ENCODE peak calls at places on chromosome 18, in ten cellular contexts. D is uterus, B is ovary, N is A549, I is suprapubic skin, V is IMR-90, R is transverse colon, F is body of pancreas, T is esophagus squamous epithelium, Y is spleen. J is an unnamed sample.
A peak's percentile ranks its signal among the peaks of the same experiment; 100 is the strongest.

GRCh38 chr18:69941183-69941582 is 6.5 kb downstream of the CD226 start:
- DNase-seq in I (no peak), D (no peak), B (no peak), Y (no peak), V (no peak), T (no peak), N (no peak), R (no peak), F (no peak), J (no peak)

GRCh38 chr18:24837065-24837464 is 376.6 kb downstream of the HRH4 start:
- DNase-seq in Y (no peak), T (no peak), D (no peak), F (no peak), V (peak; percentile 98), I (no peak), N (no peak), R (no peak), B (no peak), J (no peak)

GRCh38 chr18:76981388-76981968 is 151.1 kb downstream of the MBP start:
- DNase-seq in R (peak; percentile 56), V (peak; percentile 7), Y (peak; percentile 80), B (no peak), I (no peak), D (no peak), T (no peak), N (no peak), F (no peak), J (no peak)

GRCh38 chr18:38654966-38655365 is 1089.4 kb upstream of the CELF4 start:
- DNase-seq in V (no peak), I (no peak), F (no peak), R (no peak), T (no peak), B (no peak), Y (no peak), N (no peak), D (no peak), J (no peak)

GRCh38 chr18:10406172-10406663 is 48.2 kb upstream of the APCDD1 start:
- DNase-seq in T (no peak), N (no peak), B (no peak), D (no peak), Y (no peak), R (no peak), F (no peak), I (no peak), V (no peak), J (no peak)

GRCh38 chr18:51196811-51197660 is 445 bp downstream of the MEX3C start:
- DNase-seq in F (peak; percentile 76), V (peak; percentile 51), R (peak; percentile 64), I (peak; percentile 78), D (peak; percentile 44), T (no peak), N (peak; percentile 24), Y (peak; percentile 94), B (peak; percentile 40), J (peak; percentile 64)

GRCh38 chr18:79522451-79523220 is 126.9 kb downstream of the NFATC1 start:
- DNase-seq in Y (peak; percentile 84), B (peak; percentile 7), I (no peak), V (no peak), T (no peak), N (no peak), D (no peak), R (peak; percentile 49), F (no peak), J (peak; percentile 16)

GRCh38 chr18:32483002-32483401 is 12.3 kb upstream of the GAREM1 start:
- DNase-seq in R (no peak), I (no peak), D (no peak), Y (no peak), V (no peak), B (no peak), N (no peak), T (no peak), F (no peak), J (no peak)

GRCh38 chr18:47287911-47288635 is 36.6 kb upstream of the SKOR2 start:
- DNase-seq in I (no peak), T (no peak), V (no peak), Y (no peak), D (no peak), R (no peak), N (no peak), B (no peak), F (no peak), J (no peak)

GRCh38 chr18:31064130-31064529 is 21.6 kb upstream of the DSC3 start:
- DNase-seq in Y (no peak), I (no peak), V (no peak), N (no peak), B (no peak), R (no peak), T (no peak), F (no peak), D (no peak), J (no peak)

GRCh38 chr18:44096016-44096415 is 584.7 kb upstream of the SETBP1 start:
- DNase-seq in Y (no peak), T (no peak), F (no peak), B (no peak), I (no peak), V (no peak), R (no peak), D (no peak), N (no peak), J (no peak)

GRCh38 chr18:67574749-67575148 is 58.2 kb upstream of the DSEL start:
- DNase-seq in V (no peak), B (no peak), T (no peak), F (no peak), D (no peak), N (no peak), I (no peak), Y (no peak), R (no peak), J (no peak)

GRCh38 chr18:28045176-28045810 is 131.6 kb downstream of the CDH2 start:
- DNase-seq in Y (no peak), B (no peak), F (no peak), I (no peak), T (no peak), V (peak; percentile 86), N (peak; percentile 31), R (no peak), D (no peak), J (no peak)

GRCh38 chr18:36031407-36031806 is 36.0 kb downstream of the RPRD1A start:
- DNase-seq in R (no peak), B (no peak), Y (no peak), D (no peak), I (no peak), T (no peak), N (no peak), V (no peak), F (no peak), J (no peak)

GRCh38 chr18:36038102-36038663 is 29.2 kb downstream of the RPRD1A start:
- DNase-seq in N (no peak), F (no peak), D (no peak), Y (no peak), R (no peak), V (no peak), I (no peak), B (no peak), T (no peak), J (no peak)

GRCh38 chr18:36035253-36035652 is 32.1 kb downstream of the RPRD1A start:
- DNase-seq in T (no peak), Y (no peak), B (no peak), D (no peak), V (no peak), R (no peak), I (no peak), F (no peak), N (no peak), J (no peak)

GRCh38 chr18:36031903-36032302 is 35.5 kb downstream of the RPRD1A start:
- DNase-seq in Y (no peak), D (no peak), T (no peak), R (no peak), F (no peak), V (no peak), I (no peak), N (no peak), B (no peak), J (no peak)

DNA sequence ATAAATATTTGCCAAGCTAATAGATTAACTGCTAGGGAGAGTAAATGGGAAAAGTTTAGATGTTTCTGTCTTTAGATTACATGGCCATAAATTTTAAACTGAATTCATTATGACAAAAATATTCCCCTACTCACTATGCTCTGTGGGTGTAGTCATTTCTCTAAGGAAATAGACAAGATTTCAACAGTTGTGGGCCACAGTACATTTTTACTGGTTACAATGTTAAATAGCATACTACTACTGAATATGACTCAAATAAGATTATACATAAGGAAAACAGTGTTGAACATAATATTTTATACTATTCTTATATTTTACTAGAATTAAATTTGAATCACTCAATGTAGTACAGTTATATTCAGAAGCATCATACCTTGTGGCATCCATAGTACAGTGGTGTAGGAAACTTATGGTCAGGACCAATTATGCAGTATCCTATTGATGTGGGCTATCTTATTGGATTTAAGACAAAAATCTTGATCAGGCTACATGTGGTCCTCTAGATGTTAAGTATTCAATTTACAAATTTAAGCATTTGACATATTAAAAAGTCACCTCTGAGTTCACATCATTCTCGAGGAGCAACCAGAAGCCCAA is 33.0 kb downstream of the RPRD1A start:
- DNase-seq in T (no peak), D (no peak), F (no peak), V (no peak), I (no peak), B (no peak), Y (no peak), N (no peak), R (no peak), J (no peak)
- H3K27ac ChIP-seq in T (no peak overlapping the region), D (no peak overlapping the region), F (no peak overlapping the region), V (no peak overlapping the region), I (no peak overlapping the region), B (no peak overlapping the region), Y (no peak overlapping the region), N (no peak overlapping the region), R (no peak overlapping the region), J (no peak overlapping the region)

GRCh38 chr18:11908182-11909080 is at the start of gene MPPE1:
- DNase-seq in B (peak; percentile 82), V (peak; percentile 83), Y (peak; percentile 99), N (peak; percentile 83), T (peak; percentile 46), F (peak; percentile 92), I (peak; percentile 92), R (peak; percentile 93), D (peak; percentile 85), J (peak; percentile 87)
- TF ChIP-seq POLR2A in B (peak; percentile 89), V (peak; percentile 86), Y (peak; percentile 74), N (peak; percentile 62), T (no peak), F (peak; percentile 86), I (peak; percentile 53), R (peak; percentile 98), D (peak; percentile 85), J (peak; percentile 91)

GRCh38 chr18:35050004-35050623 is 8.9 kb downstream of the MAPRE2 start:
- DNase-seq in Y (no peak), B (no peak), R (no peak), F (no peak), V (no peak), I (no peak), D (no peak), N (no peak), T (no peak), J (no peak)
- H3K27ac ChIP-seq in Y (peak overlapping the region; percentile 62), B (no peak overlapping the region), R (peak overlapping the region; percentile 45), F (no peak overlapping the region), V (no peak overlapping the region), I (no peak overlapping the region), D (peak overlapping the region; percentile 32), N (no peak overlapping the region), T (peak overlapping the region; percentile 51), J (peak overlapping the region; percentile 10)

DNA sequence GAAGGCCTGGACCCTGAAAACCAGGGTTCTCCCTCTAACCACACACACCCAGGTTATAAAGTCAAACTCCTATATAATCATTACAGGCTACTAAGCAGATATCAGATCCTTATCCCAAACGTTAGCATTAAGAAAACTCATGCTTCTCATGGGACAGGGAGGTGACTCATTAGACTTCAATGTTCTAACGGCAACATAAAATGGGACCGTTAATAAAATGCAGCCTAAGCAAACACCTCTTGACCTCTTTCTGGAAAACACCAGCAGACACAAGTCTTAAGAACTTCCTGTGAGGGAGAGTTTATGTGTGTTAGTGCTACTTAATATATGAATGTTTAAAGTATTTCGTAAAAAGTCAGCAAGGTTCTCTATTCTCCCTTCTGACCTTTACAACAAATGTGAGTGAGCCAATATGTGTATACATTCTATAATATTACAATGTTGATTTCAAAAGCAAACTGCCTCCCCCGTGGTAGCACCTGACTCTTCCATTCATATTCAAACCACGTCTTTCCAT is 31.7 kb downstream of the LPIN2 start:
- DNase-seq in Y (no peak), V (peak; percentile 95), B (no peak), N (peak; percentile 86), R (no peak), T (no peak), F (no peak), D (no peak), I (no peak), J (no peak)
- TF ChIP-seq POLR2A in Y (no peak), V (no peak), B (no peak), N (no peak), R (no peak), T (no peak), F (no peak), D (no peak), I (no peak), J (no peak)

J was measured in breast epithelium.